ENCODE peak calls at places on chromosomes 4 and X, in seven cellular contexts. X, D, Q, E, K, T and J are unnamed samples.

GRCh38 chr4:85724801-85725548 is 250.0 kb downstream of the ARHGAP24 start:
- DNase-seq in D (no peak), T (peak; percentile 65), X (peak; percentile 70), K (no peak), Q (peak; percentile 65), E (no peak), J (no peak)

GRCh38 chr4:13464543-13464942 is 19.6 kb downstream of the RAB28 start:
- DNase-seq in T (no peak), X (no peak), D (no peak), E (no peak), K (no peak), Q (no peak), J (no peak)

GRCh38 chr4:30920043-30920442 is 199.9 kb downstream of the PCDH7 start:
- DNase-seq in T (no peak), K (no peak), X (no peak), D (no peak), E (no peak), Q (no peak), J (no peak)

GRCh38 chrX:111869639-111870034 is 6.3 kb upstream of the TRPC5OS start:
- DNase-seq in K (peak; percentile 1), T (peak; percentile 52), D (no peak), X (peak; percentile 58), Q (peak; percentile 43), E (no peak), J (no peak)

GRCh38 chr4:146053901-146054300 is 115.3 kb upstream of the ZNF827 start:
- DNase-seq in X (no peak), E (no peak), Q (no peak), K (no peak), T (no peak), D (no peak), J (no peak)

GRCh38 chr4:183183906-183184535 is 85.0 kb downstream of the WWC2 start:
- DNase-seq in D (no peak), T (no peak), E (no peak), K (no peak), Q (no peak), X (no peak), J (no peak)

GRCh38 chrX:2693123-2693438 is 2.0 kb downstream of the CD99 start:
- DNase-seq in Q (no peak), K (no peak), D (no peak), X (no peak), T (no peak), E (no peak), J (no peak)

GRCh38 chr4:42464550-42465124 is 67.3 kb downstream of the SHISA3 start:
- DNase-seq in D (no peak), X (no peak), E (no peak), K (no peak), Q (no peak), T (no peak), J (no peak)

GRCh38 chr4:41661447-41662076 is 87.0 kb downstream of the PHOX2B start:
- DNase-seq in K (peak; percentile 70), T (peak; percentile 64), X (peak; percentile 70), Q (peak; percentile 48), E (peak; percentile 34), D (peak; percentile 63), J (no peak)

GRCh38 chr4:118865091-118865708 is 23.5 kb upstream of the SYNPO2 start:
- DNase-seq in Q (peak; percentile 61), D (no peak), E (no peak), K (peak; percentile 59), X (peak; percentile 70), T (peak; percentile 10), J (no peak)

GRCh38 chr4:144787365-144788263 is 141.7 kb downstream of the HHIP start:
- DNase-seq in E (no peak), D (no peak), Q (peak; percentile 58), K (peak; percentile 28), X (peak; percentile 68), T (peak; percentile 15), J (no peak)

GRCh38 chrX:110012818-110013484 is 10.0 kb downstream of the TMEM164 start:
- DNase-seq in Q (no peak), K (no peak), T (no peak), X (no peak), D (no peak), E (no peak), J (no peak)